ENCODE peak calls at places on chromosomes 1 and 21, in five cellular contexts. X, I, U, N and T are unnamed samples.

GRCh38 chr1:241706967-241707366 is 54.9 kb downstream of the WDR64 start:
- DNase-seq in X (no peak), U (peak; percentile 39), I (no peak), N (no peak), T (no peak)

GRCh38 chr1:224301391-224301790 is 28.6 kb downstream of the NVL start:
- DNase-seq in U (no peak), N (no peak), I (no peak), X (no peak), T (no peak)

GRCh38 chr1:907611-908451 is 15.9 kb upstream of the SAMD11 start:
- DNase-seq in I (no peak), X (no peak), U (no peak), N (no peak), T (peak; percentile 75)

GRCh38 chr1:178060789-178061556 is 32.9 kb upstream of the RASAL2 start:
- DNase-seq in N (no peak), X (no peak), U (peak; percentile 94), I (no peak), T (no peak)

GRCh38 chr1:119327066-119327435 is 41.5 kb upstream of the HAO2 start:
- DNase-seq in I (no peak), U (peak; percentile 3), N (no peak), X (no peak), T (no peak)

GRCh38 chr21:31630062-31630711 is 29.3 kb upstream of the SOD1 start:
- DNase-seq in I (no peak), U (peak; percentile 88), N (no peak), X (peak; percentile 16), T (no peak)

GRCh38 chr1:57162607-57163235 is 196.9 kb upstream of the C8B start:
- DNase-seq in X (peak; percentile 91), U (no peak), I (peak; percentile 17), N (no peak), T (no peak)

GRCh38 chr1:1024421-1025415 is 4.8 kb downstream of the AGRN start:
- DNase-seq in N (no peak), I (peak; percentile 37), U (peak; percentile 56), X (no peak), T (no peak)

GRCh38 chr1:38563985-38564735 is 295.4 kb downstream of the RRAGC start:
- DNase-seq in X (no peak), N (no peak), U (no peak), I (no peak), T (no peak)

GRCh38 chr1:93595749-93596148 is 85.9 kb downstream of the BCAR3 start:
- DNase-seq in X (no peak), I (no peak), U (peak; percentile 59), N (no peak), T (no peak)

GRCh38 chr1:91583326-91583755 is 82.7 kb downstream of the CDC7 start:
- DNase-seq in U (peak; percentile 90), X (peak; percentile 50), I (no peak), N (no peak), T (no peak)

GRCh38 chr1:94905207-94905606 is 21.7 kb downstream of the CNN3 start:
- DNase-seq in I (no peak), U (no peak), X (no peak), N (no peak), T (no peak)

GRCh38 chr1:211035821-211036380 is 98.0 kb downstream of the KCNH1 start:
- DNase-seq in I (no peak), U (no peak), N (no peak), X (no peak), T (no peak)

GRCh38 chr1:31605908-31606427 is 11.5 kb upstream of the HCRTR1 start:
- DNase-seq in I (no peak), U (peak; percentile 88), N (peak; percentile 55), X (no peak), T (no peak)

GRCh38 chr21:44793269-44794030 is 8.2 kb downstream of the UBE2G2 start:
- DNase-seq in I (peak; percentile 20), X (peak; percentile 80), N (peak; percentile 52), U (peak; percentile 10), T (no peak)

GRCh38 chr1:168947039-168947438 is 159.5 kb upstream of the ATP1B1 start:
- DNase-seq in U (no peak), X (no peak), N (no peak), I (no peak), T (no peak)

GRCh38 chr1:16981269-16981849 is 939 bp upstream of the MFAP2 start:
- DNase-seq in N (no peak), U (peak; percentile 93), X (no peak), I (no peak), T (no peak)

GRCh38 chr1:26833432-26834405 is 7.2 kb downstream of the ZDHHC18 start:
- DNase-seq in X (no peak), U (no peak), N (peak; percentile 85), I (no peak), T (no peak)

GRCh38 chr1:156401681-156402081 is 32.7 kb downstream of the RHBG start:
- DNase-seq in I (peak; percentile 56), N (no peak), X (no peak), U (no peak), T (no peak)

GRCh38 chr21:24045775-24046215 is 1561.5 kb downstream of the MRPL39 start:
- DNase-seq in U (peak; percentile 93), I (peak; percentile 81), N (no peak), X (peak; percentile 57), T (no peak)

GRCh38 chr1:173269490-173270230 is 62.5 kb upstream of the TNFSF4 start:
- DNase-seq in I (no peak), N (no peak), U (peak; percentile 99), X (no peak), T (no peak)

GRCh38 chr21:25307489-25307888 is 299.8 kb downstream of the MRPL39 start:
- DNase-seq in U (peak; percentile 72), N (no peak), I (no peak), X (no peak), T (no peak)

GRCh38 chr1:201826830-201827229 is 2.1 kb upstream of the IPO9 start:
- DNase-seq in U (peak; percentile 36), N (no peak), I (no peak), X (peak; percentile 5), T (no peak)